ENCODE peak calls at places on chromosomes 4 and X, in six cellular contexts. B is nephron progenitor cell; N is cardiac fibroblast; L is K562; H is stimulated activated CD4-positive, alpha-beta T cell treated with anti-CD3 and anti-CD28 coated beads, Interleukin-1b, Interleukin-23, amount 100 ng/mL, for 1 hour; P is HT-29. W is an unnamed sample.

GRCh38 chr4:144591401-144591800 is 54.6 kb upstream of the HHIP start:
- DNase-seq in B (no peak), N (peak), L (no peak), H (no peak), P (peak), W (peak)

GRCh38 chrX:80806557-80806956 is 3.1 kb downstream of the BRWD3 start:
- DNase-seq in B (no peak), N (no peak), L (no peak), H (no peak), P (no peak), W (no peak)

GRCh38 chr4:87631668-87632067 is 18.4 kb upstream of the DMP1 start:
- DNase-seq in B (no peak), N (no peak), L (no peak), H (no peak), P (no peak), W (no peak)

GRCh38 chr4:149993030-149993429 is 85.2 kb upstream of the DCLK2 start:
- DNase-seq in B (no peak), N (no peak), L (no peak), H (no peak), P (no peak), W (no peak)

GRCh38 chrX:9285342-9285771 is 179.5 kb upstream of the TBL1X start:
- DNase-seq in B (no peak), N (no peak), L (no peak), H (no peak), P (no peak), W (no peak)

GRCh38 chr4:8739820-8740665 is 131.6 kb downstream of the HMX1 start:
- DNase-seq in B (no peak), N (no peak), L (no peak), H (no peak), P (no peak), W (no peak)

GRCh38 chrX:113384628-113385027 is 544.0 kb upstream of the AMOT start:
- DNase-seq in B (no peak), N (peak), L (no peak), H (no peak), P (no peak), W (peak)

GRCh38 chrX:97229318-97229717 is 345.6 kb downstream of the RPA4 start:
- DNase-seq in B (no peak), N (no peak), L (no peak), H (no peak), P (no peak), W (no peak)

GRCh38 chr4:74628808-74629616 is 165.3 kb downstream of the BTC start:
- DNase-seq in B (no peak), N (no peak), L (no peak), H (no peak), P (peak), W (peak)

GRCh38 chrX:151641564-151641963 is 53.7 kb upstream of the PRRG3 start:
- DNase-seq in B (no peak), N (no peak), L (no peak), H (no peak), P (no peak), W (no peak)

GRCh38 chr4:15459706-15460105 is 10.0 kb upstream of the CC2D2A start:
- DNase-seq in B (no peak), N (no peak), L (no peak), H (no peak), P (no peak), W (no peak)

GRCh38 chr4:156734965-156735895 is 236.4 kb downstream of the PDGFC start:
- DNase-seq in B (no peak), N (no peak), L (no peak), H (no peak), P (no peak), W (no peak)

GRCh38 chr4:38752393-38752961 is 30.3 kb downstream of the TLR10 start:
- DNase-seq in B (no peak), N (peak), L (no peak), H (no peak), P (no peak), W (peak)

GRCh38 chr4:113618205-113618604 is 143.3 kb downstream of the CAMK2D start:
- DNase-seq in B (no peak), N (no peak), L (no peak), H (no peak), P (no peak), W (peak)

GRCh38 chr4:119715490-119716445 is 87.2 kb upstream of the PDE5A start:
- DNase-seq in B (no peak), N (no peak), L (no peak), H (no peak), P (peak), W (no peak)

GRCh38 chr4:19358015-19358414 is 893.7 kb upstream of the SLIT2 start:
- DNase-seq in B (no peak), N (no peak), L (no peak), H (no peak), P (no peak), W (peak)

GRCh38 chrX:75655627-75656026 is 129.4 kb downstream of the MAGEE2 start:
- DNase-seq in B (no peak), N (no peak), L (no peak), H (no peak), P (peak), W (no peak)

GRCh38 chr4:108466936-108467902 is 153.2 kb upstream of the RPL34 start:
- DNase-seq in B (no peak), N (peak), L (no peak), H (no peak), P (peak), W (peak)

GRCh38 chrX:45401923-45402322 is 201.2 kb upstream of the DIPK2B start:
- DNase-seq in B (no peak), N (no peak), L (no peak), H (no peak), P (no peak), W (no peak)

GRCh38 chr4:27239651-27240050 is 379.0 kb downstream of the STIM2 start:
- DNase-seq in B (no peak), N (no peak), L (no peak), H (no peak), P (no peak), W (no peak)

GRCh38 chrX:100687128-100687527 is 43.1 kb downstream of the SRPX2 start:
- DNase-seq in B (no peak), N (no peak), L (no peak), H (no peak), P (no peak), W (peak)

GRCh38 chr4:69781458-69782418 is 21.3 kb upstream of the SULT1B1 start:
- DNase-seq in B (no peak), N (no peak), L (no peak), H (no peak), P (no peak), W (no peak)

GRCh38 chr4:108193891-108194672 is 25.4 kb upstream of the LEF1 start:
- DNase-seq in B (no peak), N (no peak), L (no peak), H (no peak), P (no peak), W (peak)

GRCh38 chrX:47502591-47503222 is 19.7 kb upstream of the ZNF41 start:
- DNase-seq in B (no peak), N (peak), L (no peak), H (no peak), P (no peak), W (peak)

GRCh38 chr4:121307441-121308327 is 73.1 kb downstream of the QRFPR start:
- DNase-seq in B (peak), N (peak), L (peak), H (peak), P (peak), W (peak)

GRCh38 chr4:119794681-119795080 is 166.1 kb upstream of the PDE5A start:
- DNase-seq in B (no peak), N (no peak), L (no peak), H (no peak), P (peak), W (no peak)

GRCh38 chrX:9379697-9380551 is 84.9 kb upstream of the TBL1X start:
- DNase-seq in B (no peak), N (no peak), L (no peak), H (no peak), P (peak), W (peak)

GRCh38 chr4:101355246-101355645 is 7.9 kb upstream of the PPP3CA start:
- DNase-seq in B (no peak), N (no peak), L (no peak), H (no peak), P (no peak), W (no peak)

GRCh38 chr4:8740666-8741395 is 130.8 kb downstream of the HMX1 start:
- DNase-seq in B (no peak), N (no peak), L (no peak), H (no peak), P (no peak), W (no peak)

GRCh38 chr4:25171451-25171850 is 11.2 kb upstream of the SEPSECS start:
- DNase-seq in B (no peak), N (no peak), L (no peak), H (no peak), P (no peak), W (no peak)

GRCh38 chr4:100450449-100450848 is 67.4 kb downstream of the EMCN start:
- DNase-seq in B (no peak), N (no peak), L (no peak), H (no peak), P (no peak), W (no peak)

GRCh38 chr4:6925357-6925836 is 15.8 kb downstream of the TBC1D14 start:
- DNase-seq in B (no peak), N (no peak), L (peak), H (no peak), P (no peak), W (no peak)

GRCh38 chr4:76762136-76763130 is 135.5 kb downstream of the SOWAHB start:
- DNase-seq in B (no peak), N (no peak), L (no peak), H (no peak), P (no peak), W (no peak)

GRCh38 chr4:183444953-183445543 is 612 bp downstream of the CDKN2AIP start:
- DNase-seq in B (no peak), N (peak), L (peak), H (no peak), P (no peak), W (peak)

W was measured in fibroblast of villous mesenchyme.